ENCODE peak calls at places on chromosome 4, in nine cellular contexts. B, T, L, S, U, G, R, W and M are unnamed samples.

GRCh38 chr4:12173496-12173895 is 744.8 kb upstream of the HS3ST1 start:
- DNase-seq in U (no peak), T (no peak), R (no peak), W (no peak), G (no peak), S (no peak), B (no peak), L (no peak), M (no peak)

GRCh38 chr4:169116270-169116901 is 106.3 kb upstream of the CBR4 start:
- DNase-seq in L (peak; percentile 49), R (no peak), S (peak; percentile 27), W (no peak), B (no peak), G (no peak), T (no peak), U (no peak), M (no peak)

GRCh38 chr4:9904976-9905587 is 116.2 kb downstream of the SLC2A9 start:
- DNase-seq in W (no peak), R (no peak), T (no peak), L (no peak), B (no peak), S (no peak), U (no peak), G (no peak), M (no peak)

GRCh38 chr4:175930471-175930870 is 118.4 kb upstream of the GPM6A start:
- DNase-seq in L (no peak), S (no peak), R (no peak), T (no peak), B (no peak), G (no peak), U (no peak), W (no peak), M (no peak)

GRCh38 chr4:105197777-105198176 is 51.1 kb downstream of the TET2 start:
- DNase-seq in T (no peak), R (no peak), B (no peak), L (no peak), G (no peak), W (no peak), U (no peak), S (peak; percentile 30), M (no peak)

GRCh38 chr4:165873298-165874071 is 448 bp downstream of the TLL1 start:
- DNase-seq in L (no peak), B (peak; percentile 84), S (peak; percentile 14), W (peak; percentile 23), U (no peak), G (no peak), R (peak; percentile 69), T (peak; percentile 7), M (peak; percentile 37)

GRCh38 chr4:184382189-184382846 is 92.0 kb downstream of the IRF2 start:
- DNase-seq in R (no peak), W (no peak), G (peak; percentile 31), L (no peak), U (no peak), T (no peak), S (no peak), B (no peak), M (no peak)

GRCh38 chr4:75038376-75038775 is 105.5 kb downstream of the PARM1 start:
- DNase-seq in S (no peak), U (no peak), B (no peak), R (no peak), T (no peak), L (no peak), G (no peak), W (no peak), M (no peak)

GRCh38 chr4:182975806-182976205 is 58.6 kb upstream of the DCTD start:
- DNase-seq in S (peak; percentile 72), R (no peak), G (no peak), W (no peak), T (peak; percentile 61), U (peak; percentile 76), L (no peak), B (no peak), M (no peak)

GRCh38 chr4:3302786-3303444 is 10.1 kb downstream of the RGS12 start:
- DNase-seq in S (no peak), U (no peak), L (no peak), W (no peak), T (no peak), G (peak; percentile 56), R (no peak), B (no peak), M (no peak)

GRCh38 chr4:138184881-138185280 is 57.3 kb downstream of the SLC7A11 start:
- DNase-seq in B (no peak), G (no peak), R (no peak), U (no peak), W (no peak), S (no peak), T (no peak), L (no peak), M (no peak)

GRCh38 chr4:74038161-74039064 is at the start of gene CXCL3:
- DNase-seq in T (peak; percentile 72), B (peak; percentile 90), S (peak; percentile 73), U (no peak), G (peak; percentile 86), W (peak; percentile 94), L (peak; percentile 47), R (peak; percentile 86), M (peak; percentile 60)

GRCh38 chr4:113106076-113106475 is 56.6 kb downstream of the ANK2 start:
- DNase-seq in G (no peak), U (peak; percentile 11), T (peak; percentile 33), L (no peak), W (no peak), S (peak; percentile 62), B (no peak), R (no peak), M (no peak)

GRCh38 chr4:148868207-148868606 is 426.0 kb upstream of the NR3C2 start:
- DNase-seq in W (no peak), B (no peak), R (no peak), L (no peak), T (no peak), G (no peak), U (no peak), S (peak; percentile 81), M (no peak)

GRCh38 chr4:101328063-101328602 is 19.2 kb downstream of the PPP3CA start:
- DNase-seq in W (no peak), G (no peak), U (no peak), S (no peak), L (no peak), B (no peak), T (no peak), R (no peak), M (no peak)

GRCh38 chr4:13983189-13983790 is 355.8 kb upstream of the BOD1L1 start:
- DNase-seq in S (no peak), R (no peak), U (no peak), W (peak; percentile 31), L (no peak), G (no peak), B (no peak), T (no peak), M (no peak)

GRCh38 chr4:8302331-8302730 is 32.8 kb downstream of the HTRA3 start:
- DNase-seq in G (peak; percentile 27), B (no peak), L (peak; percentile 18), R (no peak), S (no peak), T (no peak), U (no peak), W (no peak), M (no peak)

GRCh38 chr4:1010522-1011021 is 854 bp upstream of the FGFRL1 start:
- DNase-seq in W (peak; percentile 52), R (no peak), S (peak; percentile 64), T (peak; percentile 83), L (no peak), B (no peak), U (no peak), G (peak; percentile 91), M (no peak)

GRCh38 chr4:1012031-1012739 is 759 bp downstream of the FGFRL1 start:
- DNase-seq in R (peak; percentile 56), S (peak; percentile 69), T (peak; percentile 37), B (no peak), W (peak; percentile 53), U (no peak), G (no peak), L (no peak), M (no peak)

GRCh38 chr4:1008840-1009646 is 2.4 kb upstream of the FGFRL1 start:
- DNase-seq in W (no peak), B (no peak), T (no peak), L (no peak), U (no peak), R (no peak), G (no peak), S (no peak), M (no peak)

GRCh38 chr4:1011022-1011694 is at the start of gene FGFRL1:
- DNase-seq in B (peak; percentile 96), G (peak; percentile 95), W (peak; percentile 90), R (peak; percentile 98), U (no peak), L (no peak), S (peak; percentile 91), T (peak; percentile 85), M (peak; percentile 88)

GRCh38 chr4:1009647-1010521 is 1.5 kb upstream of the FGFRL1 start:
- DNase-seq in W (peak; percentile 63), U (no peak), L (no peak), B (no peak), S (peak; percentile 32), T (peak; percentile 49), R (peak; percentile 80), G (peak; percentile 82), M (peak; percentile 54)
- TF ChIP-seq CTCF in W (no peak), U (peak; percentile 7), L (peak; percentile 16), B (peak; percentile 34), S (peak; percentile 27), T (peak; percentile 43), R (peak; percentile 16), G (no peak), M (peak; percentile 45)

GRCh38 chr4:89482248-89482647 is 174.6 kb upstream of the GPRIN3 start:
- DNase-seq in B (no peak), S (peak; percentile 39), U (no peak), G (no peak), T (peak; percentile 71), R (no peak), W (peak; percentile 30), L (no peak), M (no peak)
- TF ChIP-seq CTCF in B (peak; percentile 40), S (peak; percentile 42), U (no peak), G (no peak), T (peak; percentile 35), R (no peak), W (no peak), L (no peak), M (peak; percentile 53)

GRCh38 chr4:114378306-114378903 is 220.2 kb upstream of the UGT8 start:
- DNase-seq in G (no peak), W (peak; percentile 11), U (no peak), B (no peak), T (peak; percentile 4), R (no peak), S (peak; percentile 58), L (no peak), M (no peak)
- TF ChIP-seq CTCF in G (peak; percentile 68), W (no peak), U (peak; percentile 63), B (peak; percentile 90), T (peak; percentile 63), R (no peak), S (peak; percentile 72), L (no peak), M (no peak)

GRCh38 chr4:154640999-154641398 is 28.5 kb upstream of the FGG start:
- DNase-seq in G (no peak), W (no peak), R (no peak), T (no peak), U (no peak), L (no peak), S (no peak), B (no peak), M (no peak)

GRCh38 chr4:154643493-154643892 is 31.0 kb upstream of the FGG start:
- DNase-seq in L (no peak), U (no peak), W (no peak), R (no peak), T (no peak), S (no peak), B (no peak), G (no peak), M (no peak)

GRCh38 chr4:154642361-154642760 is 29.9 kb upstream of the FGG start:
- DNase-seq in L (no peak), T (no peak), S (no peak), W (no peak), B (no peak), G (no peak), U (no peak), R (no peak), M (no peak)
- TF ChIP-seq CTCF in L (no peak), T (no peak), S (no peak), W (no peak), B (no peak), G (no peak), U (no peak), R (no peak), M (no peak)